ENCODE peak calls at places on chromosomes 12 and 14, in four cellular contexts. J is CD8-positive, alpha-beta T cell; Q is lung; O is NB4. U is an unnamed sample.

GRCh38 chr12:44571031-44571550 is 305.0 kb downstream of the NELL2 start:
- DNase-seq in J (no peak), Q (no peak), O (no peak), U (no peak)

GRCh38 chr14:51576899-51577298 is 74.8 kb upstream of the FRMD6 start:
- DNase-seq in O (no peak), J (no peak), Q (no peak), U (no peak)

GRCh38 chr14:51073751-51074150 is 21.2 kb downstream of the TRIM9 start:
- DNase-seq in J (no peak), Q (no peak), O (no peak), U (no peak)

GRCh38 chr12:124422142-124422569 is 127.3 kb downstream of the RFLNA start:
- DNase-seq in Q (peak; percentile 68), J (no peak), O (no peak), U (no peak)

GRCh38 chr12:3992945-3993344 is 119.7 kb upstream of the PARP11 start:
- DNase-seq in J (no peak), O (no peak), Q (no peak), U (no peak)

GRCh38 chr12:53561590-53561953 is 54.3 kb upstream of the NPFF start:
- DNase-seq in O (no peak), Q (no peak), J (no peak), U (peak; percentile 66)

GRCh38 chr12:34345801-34346200 is 323.5 kb downstream of the ALG10 start:
- DNase-seq in Q (no peak), O (no peak), J (no peak), U (no peak)

GRCh38 chr14:35196571-35196970 is 74.2 kb downstream of the PRORP start:
- DNase-seq in O (no peak), J (no peak), Q (no peak), U (peak; percentile 16)

GRCh38 chr14:105439710-105440553 is 20.3 kb downstream of the MTA1 start:
- DNase-seq in O (no peak), Q (no peak), J (no peak), U (no peak)

GRCh38 chr14:36306836-36307235 is 13.6 kb downstream of the MBIP start:
- DNase-seq in J (no peak), Q (no peak), O (no peak), U (no peak)

GRCh38 chr14:92686411-92686762 is 62.0 kb downstream of the LGMN start:
- DNase-seq in O (no peak), J (no peak), Q (no peak), U (no peak)

GRCh38 chr14:92688434-92689375 is 59.7 kb downstream of the LGMN start:
- DNase-seq in Q (no peak), O (no peak), J (no peak), U (no peak)

GRCh38 chr14:92686763-92687427 is 61.5 kb downstream of the LGMN start:
- DNase-seq in J (peak; percentile 32), O (peak; percentile 59), Q (peak; percentile 77), U (no peak)

GRCh38 chr14:92685784-92686355 is 62.6 kb downstream of the LGMN start:
- DNase-seq in Q (no peak), J (no peak), O (no peak), U (no peak)

GRCh38 chr14:92687681-92688433 is 60.6 kb downstream of the LGMN start:
- DNase-seq in Q (no peak), J (no peak), O (no peak), U (no peak)
- H3K4me3 ChIP-seq in Q (peak overlapping the region; percentile 22), J (no peak overlapping the region), O (no peak overlapping the region), U (no peak overlapping the region)

DNA sequence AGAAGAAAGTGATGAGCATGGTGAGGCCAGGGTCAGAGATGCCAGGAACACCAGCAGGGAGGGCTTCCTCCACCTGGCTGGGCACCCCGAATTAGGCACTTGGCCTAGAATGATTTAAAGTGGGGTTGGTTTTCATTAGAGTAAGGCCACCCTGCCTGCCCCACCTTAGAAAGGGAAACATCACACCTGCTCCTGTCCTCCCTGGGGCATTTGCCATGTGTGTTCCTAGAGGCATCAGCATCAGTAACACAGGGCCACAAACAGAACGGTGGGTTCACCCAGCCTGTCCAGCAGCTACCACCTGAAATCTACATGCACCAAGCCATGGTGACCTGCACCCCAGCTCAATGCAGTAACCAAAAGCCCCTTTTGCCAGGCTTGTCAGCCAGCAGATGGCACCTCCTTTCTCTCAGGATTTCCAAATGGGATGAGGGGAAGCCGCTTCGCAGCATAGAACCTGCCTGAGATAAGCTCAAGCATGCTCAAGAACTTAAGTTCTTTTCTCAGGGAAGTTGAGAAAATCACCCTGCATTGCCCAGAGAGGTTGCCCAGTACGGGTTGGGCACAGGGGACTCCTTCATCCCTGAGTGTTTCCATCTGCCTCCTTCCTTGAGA is 338.8 kb downstream of the DPF3 start:
- DNase-seq in O (no peak), J (no peak), Q (no peak), U (no peak)
- TF ChIP-seq CTCF in O (no peak), J (no peak), Q (no peak), U (peak; percentile 25)

GRCh38 chr14:49931523-49931922 is 38.6 kb downstream of the ARF6 start:
- DNase-seq in Q (no peak), J (no peak), O (no peak), U (no peak)

GRCh38 chr14:49935526-49935925 is 42.6 kb downstream of the ARF6 start:
- DNase-seq in Q (no peak), O (no peak), J (no peak), U (no peak)

GRCh38 chr14:49933704-49934103 is 40.8 kb downstream of the ARF6 start:
- DNase-seq in J (no peak), O (no peak), Q (no peak), U (no peak)

GRCh38 chr14:49933128-49933527 is 40.2 kb downstream of the ARF6 start:
- DNase-seq in O (no peak), Q (no peak), J (no peak), U (no peak)

DNA sequence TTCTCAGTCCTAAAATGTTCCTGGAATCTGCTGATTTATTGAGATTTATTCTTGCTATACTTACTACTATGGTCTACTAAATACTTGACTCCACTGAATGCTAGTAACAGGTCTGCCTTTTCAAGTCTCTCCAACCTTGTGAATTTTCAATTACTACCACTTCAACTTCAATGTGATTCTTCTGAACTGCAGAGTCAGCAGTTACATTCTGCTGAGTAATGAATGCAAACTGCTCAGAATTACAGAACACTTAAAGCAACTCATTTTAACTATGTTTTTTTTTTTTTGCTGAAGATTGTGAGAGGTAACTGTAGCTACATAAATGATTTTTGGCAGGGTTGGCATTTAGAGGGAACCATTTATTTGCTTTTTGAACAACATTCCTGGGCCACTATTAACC is 41.8 kb downstream of the ARF6 start:
- DNase-seq in Q (no peak), O (peak; percentile 12), J (no peak), U (no peak)
- H3K4me3 ChIP-seq in Q (no peak overlapping the region), O (no peak overlapping the region), J (no peak overlapping the region), U (no peak overlapping the region)

GRCh38 chr12:116955382-116956021 is 44.8 kb downstream of the FBXW8 start:
- DNase-seq in Q (peak; percentile 75), J (no peak), O (peak; percentile 66), U (peak; percentile 94)
- TF ChIP-seq CTCF in Q (no peak), J (no peak), O (peak; percentile 6), U (peak; percentile 77)

U was measured in epithelial cell of proximal tubule.